ENCODE peak calls at places on chromosomes 5 and 9, in nine cellular contexts. R, S, I, E, Q, U, N, V and F are unnamed samples.

GRCh38 chr5:107322936-107323335 is 347.8 kb downstream of the EFNA5 start:
- DNase-seq in R (no peak), S (no peak), I (no peak), E (no peak), Q (no peak), U (no peak), N (no peak), V (no peak), F (no peak)

GRCh38 chr5:125083932-125084331 is 337.5 kb upstream of the ZNF608 start:
- DNase-seq in R (no peak), S (no peak), I (no peak), E (no peak), Q (peak), U (peak), N (no peak), V (peak), F (no peak)

GRCh38 chr9:14423816-14424261 is 109.9 kb upstream of the NFIB start:
- DNase-seq in R (no peak), S (no peak), I (no peak), E (no peak), Q (no peak), U (peak), N (no peak), V (peak), F (no peak)

GRCh38 chr5:147971472-147971871 is 65.1 kb upstream of the C5orf46 start:
- DNase-seq in R (no peak), S (no peak), I (no peak), E (no peak), Q (no peak), U (no peak), N (no peak), V (no peak), F (no peak)

GRCh38 chr9:31023793-31024192 is 1360.7 kb upstream of the ACO1 start:
- DNase-seq in R (no peak), S (no peak), I (no peak), E (no peak), Q (no peak), U (no peak), N (peak), V (no peak), F (no peak)

GRCh38 chr5:137487600-137487999 is 11.5 kb downstream of the SPOCK1 start:
- DNase-seq in R (no peak), S (no peak), I (peak), E (no peak), Q (peak), U (peak), N (no peak), V (peak), F (peak)

GRCh38 chr5:39176740-39177628 is 42.4 kb downstream of the FYB1 start:
- DNase-seq in R (no peak), S (no peak), I (no peak), E (no peak), Q (no peak), U (no peak), N (no peak), V (no peak), F (no peak)

GRCh38 chr9:127943011-127943662 is 5.5 kb upstream of the DPM2 start:
- DNase-seq in R (no peak), S (no peak), I (no peak), E (no peak), Q (no peak), U (no peak), N (no peak), V (no peak), F (no peak)

GRCh38 chr5:170849374-170849773 is 12.4 kb upstream of the RANBP17 start:
- DNase-seq in R (no peak), S (no peak), I (no peak), E (no peak), Q (no peak), U (no peak), N (no peak), V (no peak), F (no peak)

GRCh38 chr5:76604838-76605237 is 18.4 kb downstream of the F2RL2 start:
- DNase-seq in R (no peak), S (no peak), I (no peak), E (no peak), Q (no peak), U (no peak), N (no peak), V (no peak), F (no peak)

GRCh38 chr5:19608434-19608833 is 379.6 kb downstream of the CDH18 start:
- DNase-seq in R (no peak), S (no peak), I (no peak), E (no peak), Q (no peak), U (no peak), N (peak), V (no peak), F (no peak)

GRCh38 chr5:74148321-74148720 is 492.2 kb downstream of the ENC1 start:
- DNase-seq in R (no peak), S (no peak), I (no peak), E (no peak), Q (no peak), U (no peak), N (no peak), V (no peak), F (no peak)

GRCh38 chr5:102554092-102554491 is 55.3 kb upstream of the SLCO6A1 start:
- DNase-seq in R (no peak), S (no peak), I (no peak), E (no peak), Q (no peak), U (no peak), N (no peak), V (no peak), F (no peak)

GRCh38 chr5:138748630-138749081 is 4.6 kb upstream of the CTNNA1 start:
- DNase-seq in R (no peak), S (no peak), I (no peak), E (no peak), Q (peak), U (no peak), N (no peak), V (no peak), F (no peak)

GRCh38 chr9:1373445-1373844 is 323.3 kb downstream of the DMRT2 start:
- DNase-seq in R (no peak), S (no peak), I (no peak), E (no peak), Q (no peak), U (no peak), N (no peak), V (no peak), F (no peak)